ENCODE peak calls at places on chromosomes 7 and 10, in seven cellular contexts. A is mammary epithelial cell; F is tibial nerve; O is psoas muscle; N is lung; D is CD4-positive, alpha-beta T cell; B is kidney. I is an unnamed sample.
A peak's percentile ranks its signal among the peaks of the same experiment; 100 is the strongest.

GRCh38 chr7:131633342-131633843 is 77.0 kb upstream of the PODXL start:
- DNase-seq in A (peak; percentile 17), F (no peak), O (no peak), N (no peak), D (no peak), B (no peak), I (no peak)

GRCh38 chr7:142445019-142445686 is 187.3 kb upstream of the PRSS58 start:
- DNase-seq in A (no peak), F (no peak), O (no peak), N (no peak), D (peak; percentile 30), B (no peak), I (no peak)

GRCh38 chr10:69406302-69406811 is 10.4 kb downstream of the TACR2 start:
- DNase-seq in A (peak; percentile 48), F (no peak), O (peak; percentile 61), N (no peak), D (no peak), B (peak; percentile 90), I (no peak)

GRCh38 chr7:23106491-23106800 is 861 bp downstream of the KLHL7 start:
- DNase-seq in A (no peak), F (no peak), O (no peak), N (no peak), D (no peak), B (no peak), I (no peak)

GRCh38 chr10:536371-536925 is 153.0 kb downstream of the DIP2C start:
- DNase-seq in A (no peak), F (no peak), O (no peak), N (no peak), D (no peak), B (no peak), I (no peak)

GRCh38 chr10:73232887-73233286 is 14.2 kb downstream of the DNAJC9 start:
- DNase-seq in A (no peak), F (no peak), O (no peak), N (no peak), D (no peak), B (no peak), I (no peak)

GRCh38 chr7:5692112-5692844 is 89.2 kb downstream of the RNF216 start:
- DNase-seq in A (peak; percentile 93), F (peak; percentile 70), O (peak; percentile 92), N (peak; percentile 47), D (no peak), B (peak; percentile 91), I (no peak)

GRCh38 chr7:117134885-117135552 is 181.7 kb downstream of the ST7 start:
- DNase-seq in A (no peak), F (no peak), O (no peak), N (no peak), D (no peak), B (no peak), I (no peak)

GRCh38 chr7:89514970-89515369 is 639.3 kb upstream of the STEAP1 start:
- DNase-seq in A (no peak), F (no peak), O (no peak), N (no peak), D (no peak), B (no peak), I (no peak)

GRCh38 chr7:138935438-138936079 is 45.6 kb downstream of the KIAA1549 start:
- DNase-seq in A (peak; percentile 79), F (no peak), O (no peak), N (no peak), D (no peak), B (no peak), I (no peak)

GRCh38 chr7:2886900-2887299 is 42.8 kb upstream of the GNA12 start:
- DNase-seq in A (peak; percentile 68), F (no peak), O (no peak), N (peak; percentile 38), D (peak; percentile 29), B (no peak), I (peak; percentile 77)

GRCh38 chr7:155292680-155293226 is 4.9 kb upstream of the INSIG1 start:
- DNase-seq in A (no peak), F (no peak), O (no peak), N (no peak), D (no peak), B (no peak), I (peak; percentile 23)

GRCh38 chr7:977326-978048 is 2.1 kb upstream of the COX19 start:
- DNase-seq in A (peak; percentile 75), F (no peak), O (no peak), N (no peak), D (no peak), B (peak; percentile 84), I (peak; percentile 81)

GRCh38 chr7:99089914-99090629 is 53.8 kb downstream of the SMURF1 start:
- DNase-seq in A (no peak), F (no peak), O (no peak), N (no peak), D (no peak), B (no peak), I (no peak)

GRCh38 chr7:37176079-37176478 is 272.6 kb downstream of the ELMO1 start:
- DNase-seq in A (no peak), F (no peak), O (no peak), N (no peak), D (no peak), B (no peak), I (no peak)

GRCh38 chr10:60937784-60938654 is 6.0 kb downstream of the RHOBTB1 start:
- DNase-seq in A (no peak), F (no peak), O (no peak), N (no peak), D (no peak), B (no peak), I (no peak)

GRCh38 chr7:151852486-151853396 is 24.2 kb downstream of the PRKAG2 start:
- DNase-seq in A (no peak), F (no peak), O (peak; percentile 23), N (no peak), D (no peak), B (peak; percentile 37), I (no peak)

GRCh38 chr10:15719062-15719898 is 442 bp downstream of the ITGA8 start:
- DNase-seq in A (peak; percentile 2), F (no peak), O (no peak), N (no peak), D (no peak), B (peak; percentile 71), I (no peak)

GRCh38 chr10:19929466-19930140 is 113.4 kb downstream of the PLXDC2 start:
- DNase-seq in A (peak; percentile 80), F (no peak), O (no peak), N (no peak), D (no peak), B (no peak), I (no peak)

GRCh38 chr10:97719602-97720001 is 6.1 kb downstream of the MARVELD1 start:
- DNase-seq in A (no peak), F (no peak), O (no peak), N (no peak), D (no peak), B (no peak), I (no peak)

GRCh38 chr7:8908889-8909288 is 475.5 kb downstream of the NXPH1 start:
- DNase-seq in A (no peak), F (no peak), O (no peak), N (no peak), D (no peak), B (no peak), I (no peak)

GRCh38 chr10:45061982-45062381 is 61.3 kb downstream of the ZNF22 start:
- DNase-seq in A (peak; percentile 83), F (no peak), O (no peak), N (no peak), D (no peak), B (no peak), I (no peak)

GRCh38 chr10:5894458-5894857 is 4.4 kb downstream of the FBH1 start:
- DNase-seq in A (no peak), F (no peak), O (no peak), N (no peak), D (no peak), B (no peak), I (no peak)

GRCh38 chr10:5895365-5895764 is 5.3 kb downstream of the FBH1 start:
- DNase-seq in A (no peak), F (no peak), O (no peak), N (no peak), D (no peak), B (no peak), I (no peak)

GRCh38 chr10:5896208-5896607 is 6.2 kb downstream of the FBH1 start:
- DNase-seq in A (no peak), F (no peak), O (no peak), N (no peak), D (no peak), B (no peak), I (no peak)

GRCh38 chr10:5895804-5896203 is 5.8 kb downstream of the FBH1 start:
- DNase-seq in A (no peak), F (no peak), O (no peak), N (no peak), D (peak; percentile 5), B (no peak), I (no peak)

DNA sequence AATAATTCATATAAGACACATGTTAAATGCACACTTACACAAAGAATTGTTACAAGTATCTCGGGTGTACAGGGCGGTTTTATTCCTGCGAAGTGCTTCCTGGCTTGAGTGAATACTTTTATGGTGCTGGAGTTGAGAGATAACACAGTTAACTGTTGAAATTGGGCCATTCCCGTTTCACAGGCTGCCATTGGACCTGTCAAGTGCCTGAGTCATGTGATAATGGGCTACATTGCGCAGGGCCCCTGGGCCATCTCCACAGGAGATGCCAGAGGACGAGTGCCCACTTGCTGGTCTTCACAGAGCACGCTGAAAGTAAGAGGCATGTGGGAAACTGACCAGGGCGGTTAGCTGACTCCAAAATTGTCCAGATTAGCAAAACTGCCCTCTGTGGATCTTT is 4.8 kb downstream of the FBH1 start:
- DNase-seq in A (no peak), F (no peak), O (no peak), N (no peak), D (no peak), B (no peak), I (no peak)
- TF ChIP-seq CTCF in A (no peak), F (no peak), O (no peak), N (no peak), D (no peak), B (no peak), I (no peak)

GRCh38 chr10:125977206-125977605 is 80.8 kb downstream of the FANK1 start:
- DNase-seq in A (no peak), F (no peak), O (no peak), N (no peak), D (no peak), B (no peak), I (no peak)
- TF ChIP-seq CTCF in A (peak; percentile 18), F (no peak), O (no peak), N (no peak), D (no peak), B (no peak), I (no peak)

GRCh38 chr7:121126801-121127534 is 138.5 kb downstream of the CPED1 start:
- DNase-seq in A (no peak), F (no peak), O (no peak), N (no peak), D (no peak), B (no peak), I (no peak)
- TF ChIP-seq CTCF in A (peak; percentile 37), F (peak; percentile 18), O (no peak), N (no peak), D (no peak), B (no peak), I (no peak)

GRCh38 chr7:101507791-101508252 is 121.3 kb downstream of the MYL10 start:
- DNase-seq in A (peak; percentile 9), F (no peak), O (no peak), N (no peak), D (no peak), B (no peak), I (peak; percentile 19)
- TF ChIP-seq CTCF in A (peak; percentile 53), F (peak; percentile 9), O (peak; percentile 25), N (no peak), D (peak; percentile 59), B (peak; percentile 58), I (peak; percentile 21)

I was measured in Peyer's patch.